ENCODE peak calls at places on chromosomes 4 and X, in ten cellular contexts. H, C, S, U, Y, L, B, Q, I and W are unnamed samples.

GRCh38 chrX:110992611-110993010 is 103.4 kb upstream of the PAK3 start:
- DNase-seq in L (no peak), I (no peak), H (peak; percentile 29), Q (peak; percentile 9), B (no peak), U (no peak), C (no peak), Y (no peak), S (peak; percentile 12), W (peak; percentile 17)

GRCh38 chr4:1960170-1960825 is 48.5 kb downstream of the NELFA start:
- DNase-seq in S (peak; percentile 41), H (no peak), Q (no peak), U (no peak), I (no peak), Y (no peak), L (no peak), C (no peak), B (no peak), W (no peak)

GRCh38 chr4:134326866-134327265 is 125.3 kb upstream of the PABPC4L start:
- DNase-seq in C (no peak), I (no peak), S (no peak), Y (no peak), L (no peak), Q (no peak), B (no peak), U (no peak), H (no peak), W (no peak)

GRCh38 chr4:43425206-43425605 is 532.7 kb downstream of the GRXCR1 start:
- DNase-seq in U (no peak), C (no peak), I (no peak), B (no peak), Y (no peak), Q (no peak), S (no peak), L (no peak), H (no peak), W (no peak)

GRCh38 chr4:53103489-53103888 is 241.4 kb downstream of the RASL11B start:
- DNase-seq in H (no peak), Q (no peak), L (no peak), I (no peak), B (no peak), U (peak; percentile 72), Y (no peak), S (no peak), C (no peak), W (no peak)

GRCh38 chrX:30904186-30904585 is 15.1 kb upstream of the TAB3 start:
- DNase-seq in S (no peak), Q (no peak), C (no peak), H (no peak), U (no peak), Y (no peak), L (no peak), B (no peak), I (no peak), W (no peak)

GRCh38 chrX:149259241-149259640 is 245.9 kb downstream of the IDS start:
- DNase-seq in B (no peak), H (peak; percentile 5), C (no peak), S (peak; percentile 8), Q (no peak), Y (no peak), I (no peak), U (no peak), L (no peak), W (peak; percentile 35)

GRCh38 chr4:39636786-39637185 is 1.9 kb downstream of the SMIM14 start:
- DNase-seq in S (no peak), L (no peak), B (no peak), Q (peak; percentile 14), U (no peak), C (no peak), I (no peak), Y (no peak), H (peak; percentile 22), W (no peak)

GRCh38 chr4:155809835-155810234 is 51.0 kb downstream of the GUCY1B1 start:
- DNase-seq in Q (peak; percentile 82), H (peak; percentile 83), L (no peak), C (no peak), S (peak; percentile 88), U (peak; percentile 29), Y (no peak), B (no peak), I (peak; percentile 85), W (peak; percentile 89)

GRCh38 chrX:1380672-1381233 is 11.2 kb downstream of the SLC25A6 start:
- DNase-seq in L (no peak), H (peak; percentile 22), U (no peak), Q (no peak), B (no peak), Y (no peak), S (no peak), C (no peak), I (no peak), W (peak; percentile 20)

GRCh38 chr4:14064969-14065368 is 437.4 kb upstream of the BOD1L1 start:
- DNase-seq in S (no peak), U (no peak), L (no peak), Q (no peak), I (no peak), C (no peak), B (no peak), Y (no peak), H (no peak), W (no peak)

GRCh38 chr4:113383111-113383785 is 333.8 kb downstream of the ANK2 start:
- DNase-seq in C (no peak), Q (no peak), H (peak; percentile 84), U (no peak), Y (no peak), B (no peak), L (no peak), S (peak; percentile 93), I (peak; percentile 15), W (peak; percentile 78)

GRCh38 chrX:133984857-133985163 is 584 bp downstream of the GPC3 start:
- DNase-seq in U (no peak), Q (no peak), Y (no peak), L (no peak), B (peak; percentile 67), I (no peak), S (no peak), C (no peak), H (no peak), W (no peak)